ENCODE peak calls at places on chromosomes 6 and 20, in four cellular contexts. One of them, this sample, is unnamed.
A peak's percentile ranks its signal among the peaks of the same experiment; 100 is the strongest.

GRCh38 chr6:31400467-31401289 is 2.7 kb upstream of the MICA start:
- DNase-seq in psoas muscle: peak; percentile 87
- DNase-seq in Panc1: no peak
- DNase-seq in BJ: no peak
- DNase-seq in this sample: no peak

GRCh38 chr20:63021356-63022321 is 14.9 kb upstream of the BHLHE23 start:
- DNase-seq in psoas muscle: no peak
- DNase-seq in Panc1: no peak
- DNase-seq in BJ: no peak
- DNase-seq in this sample: no peak

GRCh38 chr6:99736302-99736701 is 129.7 kb downstream of the PRDM13 start:
- DNase-seq in psoas muscle: no peak
- DNase-seq in Panc1: no peak
- DNase-seq in BJ: no peak
- DNase-seq in this sample: no peak

GRCh38 chr6:119312875-119313338 is 36.7 kb downstream of the MAN1A1 start:
- DNase-seq in psoas muscle: no peak
- DNase-seq in Panc1: no peak
- DNase-seq in BJ: no peak
- DNase-seq in this sample: no peak

GRCh38 chr6:168311410-168312124 is 8.0 kb downstream of the DACT2 start:
- DNase-seq in psoas muscle: no peak
- DNase-seq in Panc1: no peak
- DNase-seq in BJ: no peak
- DNase-seq in this sample: no peak

GRCh38 chr20:258963-259362 is 1.4 kb downstream of the DEFB132 start:
- DNase-seq in psoas muscle: no peak
- DNase-seq in Panc1: no peak
- DNase-seq in BJ: no peak
- DNase-seq in this sample: no peak

GRCh38 chr6:168001037-168001348 is 3.5 kb downstream of the KIF25 start:
- DNase-seq in psoas muscle: no peak
- DNase-seq in Panc1: no peak
- DNase-seq in BJ: no peak
- DNase-seq in this sample: no peak

GRCh38 chr20:63547484-63548480 is at the start of gene SRMS:
- DNase-seq in psoas muscle: no peak
- DNase-seq in Panc1: no peak
- DNase-seq in BJ: no peak
- DNase-seq in this sample: no peak

GRCh38 chr20:64068381-64069208 is 5.6 kb downstream of the TCEA2 start:
- DNase-seq in psoas muscle: no peak
- DNase-seq in Panc1: no peak
- DNase-seq in BJ: no peak
- DNase-seq in this sample: no peak

GRCh38 chr6:28953039-28953872 is 29.5 kb upstream of the TRIM27 start:
- DNase-seq in psoas muscle: no peak
- DNase-seq in Panc1: no peak
- DNase-seq in BJ: no peak
- DNase-seq in this sample: no peak

GRCh38 chr6:79544939-79545450 is 7.8 kb upstream of the LCA5 start:
- DNase-seq in psoas muscle: peak; percentile 82
- DNase-seq in Panc1: peak; percentile 93
- DNase-seq in BJ: peak; percentile 93
- DNase-seq in this sample: peak; percentile 97

GRCh38 chr6:29834564-29835436 is 7.2 kb downstream of the HLA-G start:
- DNase-seq in psoas muscle: peak; percentile 36
- DNase-seq in Panc1: no peak
- DNase-seq in BJ: no peak
- DNase-seq in this sample: no peak

GRCh38 chr6:87660226-87660886 is 41.7 kb downstream of the AKIRIN2 start:
- DNase-seq in psoas muscle: peak; percentile 62
- DNase-seq in Panc1: no peak
- DNase-seq in BJ: peak; percentile 19
- DNase-seq in this sample: no peak

GRCh38 chr6:16286151-16286522 is 47.8 kb downstream of the GMPR start:
- DNase-seq in psoas muscle: no peak
- DNase-seq in Panc1: peak; percentile 28
- DNase-seq in BJ: no peak
- DNase-seq in this sample: no peak

GRCh38 chr6:160765412-160765811 is 63.4 kb downstream of the PLG start:
- DNase-seq in psoas muscle: no peak
- DNase-seq in Panc1: no peak
- DNase-seq in BJ: no peak
- DNase-seq in this sample: no peak
- TF ChIP-seq CTCF in psoas muscle: no peak
- TF ChIP-seq CTCF in Panc1: peak; percentile 21
- TF ChIP-seq CTCF in BJ: no peak
- TF ChIP-seq CTCF in this sample: no peak

GRCh38 chr6:44222987-44223470 is 366 bp upstream of the SLC29A1 start:
- DNase-seq in psoas muscle: no peak
- DNase-seq in Panc1: no peak
- DNase-seq in BJ: no peak
- DNase-seq in this sample: no peak

GRCh38 chr6:44221961-44222335 is 1.4 kb upstream of the SLC29A1 start:
- DNase-seq in psoas muscle: no peak
- DNase-seq in Panc1: no peak
- DNase-seq in BJ: no peak
- DNase-seq in this sample: no peak

GRCh38 chr6:44221291-44221960 is 2.0 kb upstream of the SLC29A1 start:
- DNase-seq in psoas muscle: peak; percentile 94
- DNase-seq in Panc1: no peak
- DNase-seq in BJ: no peak
- DNase-seq in this sample: no peak

GRCh38 chr6:44223471-44224153 is at the start of gene SLC29A1:
- DNase-seq in psoas muscle: peak; percentile 89
- DNase-seq in Panc1: no peak
- DNase-seq in BJ: no peak
- DNase-seq in this sample: no peak

DNA sequence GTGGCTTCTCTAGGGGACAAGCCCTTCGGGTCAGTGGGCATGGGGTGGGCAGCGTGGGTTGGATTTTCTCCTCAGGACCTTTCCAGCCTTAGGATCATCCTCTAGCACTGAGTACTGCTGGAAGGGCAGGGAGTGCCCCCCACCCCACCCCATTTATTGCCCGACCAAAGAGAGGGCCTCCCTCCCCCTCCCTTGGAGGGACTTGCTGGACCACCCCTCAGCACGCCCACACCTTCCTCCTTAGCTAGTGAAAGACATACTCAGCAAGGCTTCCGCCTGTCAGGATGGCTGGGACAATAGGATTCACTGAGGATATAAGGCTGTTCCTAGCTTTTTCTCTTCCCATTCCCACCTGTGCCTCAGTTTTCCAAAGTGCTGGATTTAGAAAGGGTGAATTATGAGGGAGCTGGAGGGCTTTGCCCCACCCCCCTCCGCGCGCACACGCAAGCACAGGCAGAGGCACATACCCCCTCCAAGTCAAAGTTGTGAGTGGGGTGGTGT is 859 bp upstream of the SLC29A1 start:
- DNase-seq in psoas muscle: no peak
- DNase-seq in Panc1: no peak
- DNase-seq in BJ: no peak
- DNase-seq in this sample: no peak
- H3K4me3 ChIP-seq in psoas muscle: peak overlapping the region; percentile 84
- H3K4me3 ChIP-seq in Panc1: peak overlapping the region; percentile 55
- H3K4me3 ChIP-seq in BJ: no peak overlapping the region
- H3K4me3 ChIP-seq in this sample: peak overlapping the region; percentile 66

GRCh38 chr6:32430179-32430578 is 9.5 kb upstream of the HLA-DRA start:
- DNase-seq in psoas muscle: no peak
- DNase-seq in Panc1: no peak
- DNase-seq in BJ: no peak
- DNase-seq in this sample: no peak

GRCh38 chr6:32427218-32427617 is 12.5 kb upstream of the HLA-DRA start:
- DNase-seq in psoas muscle: no peak
- DNase-seq in Panc1: no peak
- DNase-seq in BJ: no peak
- DNase-seq in this sample: no peak

GRCh38 chr6:32427934-32428474 is 11.7 kb upstream of the HLA-DRA start:
- DNase-seq in psoas muscle: no peak
- DNase-seq in Panc1: no peak
- DNase-seq in BJ: no peak
- DNase-seq in this sample: no peak

GRCh38 chr6:32431142-32431541 is 8.5 kb upstream of the HLA-DRA start:
- DNase-seq in psoas muscle: no peak
- DNase-seq in Panc1: no peak
- DNase-seq in BJ: no peak
- DNase-seq in this sample: no peak

GRCh38 chr6:32432050-32432450 is 7.6 kb upstream of the HLA-DRA start:
- DNase-seq in psoas muscle: no peak
- DNase-seq in Panc1: no peak
- DNase-seq in BJ: no peak
- DNase-seq in this sample: no peak
- TF ChIP-seq CTCF in psoas muscle: peak; percentile 35
- TF ChIP-seq CTCF in Panc1: peak; percentile 15
- TF ChIP-seq CTCF in BJ: no peak
- TF ChIP-seq CTCF in this sample: peak; percentile 49

GRCh38 chr20:43974665-43975064 is 60.0 kb downstream of the TOX2 start:
- DNase-seq in psoas muscle: no peak
- DNase-seq in Panc1: no peak
- DNase-seq in BJ: no peak
- DNase-seq in this sample: no peak
- H3K4me3 ChIP-seq in psoas muscle: no peak overlapping the region
- H3K4me3 ChIP-seq in Panc1: no peak overlapping the region
- H3K4me3 ChIP-seq in BJ: no peak overlapping the region
- H3K4me3 ChIP-seq in this sample: no peak overlapping the region

DNA sequence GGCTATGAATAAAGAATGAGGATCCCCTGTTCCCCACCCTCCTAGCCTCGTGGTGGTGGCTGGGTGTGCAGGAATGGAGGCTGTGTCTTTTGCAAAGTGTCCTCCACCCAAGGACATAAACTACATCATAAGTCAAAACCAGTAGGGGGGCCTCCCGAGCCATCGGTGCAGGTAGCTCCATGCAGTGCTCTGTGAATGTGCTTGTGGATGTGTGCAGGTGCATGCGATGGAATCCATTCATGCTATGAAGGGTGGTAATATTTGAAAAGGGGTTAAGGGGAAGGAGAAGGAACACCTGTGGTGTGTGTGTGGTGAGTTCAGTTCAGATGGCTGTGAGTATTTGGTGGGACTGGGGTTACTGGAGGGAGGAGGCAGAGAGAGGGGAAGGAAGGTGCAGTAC is 197.3 kb downstream of the NRN1 start:
- DNase-seq in psoas muscle: no peak
- DNase-seq in Panc1: no peak
- DNase-seq in BJ: no peak
- DNase-seq in this sample: no peak
- TF ChIP-seq CTCF in psoas muscle: no peak
- TF ChIP-seq CTCF in Panc1: no peak
- TF ChIP-seq CTCF in BJ: no peak
- TF ChIP-seq CTCF in this sample: no peak

GRCh38 chr20:5078399-5078958 is 41.3 kb downstream of the PCNA start:
- DNase-seq in psoas muscle: peak; percentile 62
- DNase-seq in Panc1: no peak
- DNase-seq in BJ: no peak
- DNase-seq in this sample: no peak
- H3K4me3 ChIP-seq in psoas muscle: peak overlapping the region; percentile 24
- H3K4me3 ChIP-seq in Panc1: peak overlapping the region; percentile 20
- H3K4me3 ChIP-seq in BJ: no peak overlapping the region
- H3K4me3 ChIP-seq in this sample: no peak overlapping the region